ENCODE peak calls at places on chromosomes 6 and 20, in eight cellular contexts. J is cardiac fibroblast, W is epithelial cell of esophagus, H is lower lobe of right lung, B is neural progenitor cell, S is colonic mucosa, N is fibroblast of pulmonary artery, O is HFF-Myc. Y is an unnamed sample.

GRCh38 chr6:170453586-170454511 is 99.3 kb downstream of the PSMB1 start:
- DNase-seq in N (no peak), J (no peak), S (no peak), H (no peak), W (no peak), O (no peak), B (no peak), Y (no peak)

GRCh38 chr6:28589234-28589951 is 63.7 kb downstream of the GPX5 start:
- DNase-seq in O (peak), H (no peak), W (peak), N (peak), B (peak), J (peak), S (peak), Y (no peak)

GRCh38 chr6:31620586-31621319 is at the start of gene PRRC2A:
- DNase-seq in B (peak), O (no peak), H (no peak), S (peak), J (no peak), W (no peak), N (peak), Y (peak)

GRCh38 chr6:44254957-44255808 is 2.1 kb downstream of the SLC35B2 start:
- DNase-seq in B (no peak), W (no peak), S (no peak), N (no peak), H (no peak), O (no peak), J (no peak), Y (peak)

GRCh38 chr6:135170849-135171248 is 10.3 kb upstream of the MYB start:
- DNase-seq in O (no peak), N (no peak), W (peak), B (no peak), S (no peak), H (no peak), J (no peak), Y (no peak)

GRCh38 chr6:166565084-166565651 is 21.3 kb downstream of the RAMACL start:
- DNase-seq in W (no peak), S (no peak), N (no peak), H (no peak), O (no peak), B (peak), J (peak), Y (no peak)

GRCh38 chr6:162497371-162497770 is 230.2 kb downstream of the PRKN start:
- DNase-seq in N (no peak), J (no peak), H (no peak), W (no peak), S (no peak), B (no peak), O (no peak), Y (no peak)

GRCh38 chr20:46767127-46767761 is 57.8 kb downstream of the SLC2A10 start:
- DNase-seq in S (peak), N (peak), W (peak), B (peak), J (peak), H (no peak), O (peak), Y (no peak)

GRCh38 chr6:140857734-140858380 is 1274.9 kb upstream of the GJE1 start:
- DNase-seq in N (peak), H (no peak), J (peak), B (no peak), S (no peak), W (peak), O (peak), Y (no peak)

GRCh38 chr6:34664270-34664971 is 32.1 kb downstream of the ILRUN start:
- DNase-seq in J (peak), S (no peak), B (no peak), W (peak), H (no peak), N (peak), O (no peak), Y (no peak)

GRCh38 chr20:982754-983153 is 19.4 kb downstream of the RSPO4 start:
- DNase-seq in H (no peak), B (peak), O (no peak), J (no peak), W (no peak), N (no peak), S (no peak), Y (no peak)

GRCh38 chr6:129795261-129795660 is 65.9 kb downstream of the TMEM244 start:
- DNase-seq in W (peak), J (no peak), N (no peak), H (no peak), B (no peak), O (no peak), S (no peak), Y (no peak)

GRCh38 chr20:37990571-37991151 is 42.6 kb downstream of the TTI1 start:
- DNase-seq in J (peak), H (peak), N (peak), O (no peak), B (no peak), S (peak), W (peak), Y (no peak)

GRCh38 chr6:18254793-18255192 is 9.5 kb downstream of the DEK start:
- DNase-seq in W (no peak), O (no peak), N (no peak), S (no peak), B (no peak), H (no peak), J (no peak), Y (no peak)

GRCh38 chr6:73679009-73679408 is 17.0 kb upstream of the CD109 start:
- DNase-seq in J (no peak), O (no peak), S (no peak), W (no peak), B (no peak), N (no peak), H (no peak), Y (no peak)

DNA sequence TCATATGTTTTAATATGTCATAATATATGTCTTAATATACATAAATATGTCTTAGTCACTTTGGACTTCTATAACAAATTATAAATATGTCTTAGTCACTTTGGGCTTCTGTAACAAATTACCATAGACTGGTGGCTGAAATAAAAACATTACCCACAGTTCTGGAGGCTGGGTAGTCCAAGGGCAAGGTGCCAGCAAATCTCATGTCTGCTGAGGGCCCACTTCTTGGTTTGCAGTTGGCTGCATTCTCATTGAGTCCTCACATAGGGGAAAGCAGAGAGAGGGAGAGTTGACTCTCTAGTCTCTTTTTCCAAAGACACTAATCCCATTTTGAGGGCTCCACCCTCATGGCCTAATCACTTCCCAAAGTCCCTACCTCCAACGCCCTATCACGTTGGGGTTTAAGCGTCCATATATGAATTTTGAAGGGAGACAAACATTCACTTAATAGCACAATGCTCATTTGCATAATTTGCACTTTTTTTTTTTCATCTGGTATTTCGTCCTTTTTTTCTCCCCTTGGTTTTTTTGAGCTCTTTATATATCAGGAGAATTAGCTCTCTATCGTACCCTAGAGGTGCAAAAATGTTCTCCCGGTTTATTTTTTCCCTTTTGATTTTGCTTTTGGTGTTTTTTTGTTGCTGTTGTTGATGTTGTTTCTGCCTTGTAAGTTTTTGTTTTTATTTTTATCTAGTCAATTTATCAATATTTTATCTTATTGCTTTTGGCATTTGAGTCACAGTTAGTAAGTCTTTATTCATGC is 266.4 kb downstream of the PLCB1 start:
- DNase-seq in O (no peak), J (no peak), N (no peak), H (no peak), B (no peak), S (no peak), W (no peak), Y (no peak)
- TF ChIP-seq CTCF in O (no peak), J (peak), N (no peak), H (no peak), B (peak), S (no peak), W (no peak), Y (peak)

DNA sequence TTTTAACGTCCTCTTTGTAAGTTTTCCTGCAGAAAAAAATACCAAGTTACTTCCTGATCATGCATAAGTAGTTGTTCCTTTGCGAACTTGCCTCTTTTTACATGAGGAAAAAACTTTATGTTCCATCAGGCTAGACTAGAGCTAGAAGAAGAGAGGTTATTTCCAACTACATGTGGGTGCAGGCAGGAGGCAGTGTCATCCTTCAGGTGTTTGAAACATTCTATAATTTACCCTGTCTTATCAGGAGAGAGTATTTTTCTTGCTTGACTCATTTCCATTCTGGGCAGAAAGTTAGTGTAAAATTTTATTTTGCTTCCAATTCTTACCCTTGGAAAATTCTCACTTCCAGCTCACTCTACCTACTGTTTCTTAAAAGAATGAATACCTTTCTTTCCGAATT is 28.5 kb upstream of the EPHA7 start:
- DNase-seq in B (no peak), W (no peak), O (no peak), S (no peak), J (no peak), H (no peak), N (no peak), Y (no peak)
- TF ChIP-seq CTCF in B (peak), W (no peak), O (no peak), S (no peak), J (no peak), H (no peak), N (no peak), Y (peak)

GRCh38 chr6:12481292-12481691 is 191.1 kb downstream of the EDN1 start:
- DNase-seq in N (no peak), W (no peak), J (no peak), O (no peak), B (no peak), S (no peak), H (no peak), Y (no peak)

GRCh38 chr6:12484519-12484918 is 194.4 kb downstream of the EDN1 start:
- DNase-seq in H (no peak), S (no peak), O (no peak), W (no peak), B (no peak), N (no peak), J (no peak), Y (no peak)

GRCh38 chr6:12480379-12480778 is 190.2 kb downstream of the EDN1 start:
- DNase-seq in N (no peak), W (peak), J (no peak), O (no peak), S (no peak), H (no peak), B (no peak), Y (no peak)

GRCh38 chr6:12483712-12484111 is 193.6 kb downstream of the EDN1 start:
- DNase-seq in O (peak), W (peak), N (peak), B (no peak), J (peak), S (no peak), H (no peak), Y (no peak)

GRCh38 chr6:12482386-12482785 is 192.2 kb downstream of the EDN1 start:
- DNase-seq in B (peak), S (no peak), N (no peak), O (no peak), W (peak), J (no peak), H (no peak), Y (no peak)
- TF ChIP-seq CTCF in B (peak), S (no peak), N (peak), O (peak), W (peak), J (no peak), H (no peak), Y (peak)

GRCh38 chr6:4969609-4970285 is 34.1 kb downstream of the RPP40 start:
- DNase-seq in N (no peak), S (no peak), W (no peak), H (no peak), B (peak), O (no peak), J (no peak), Y (no peak)
- TF ChIP-seq CTCF in N (no peak), S (no peak), W (no peak), H (no peak), B (no peak), O (no peak), J (no peak), Y (no peak)

GRCh38 chr6:157461000-157461915 is 80.3 kb downstream of the ZDHHC14 start:
- DNase-seq in W (no peak), N (peak), H (no peak), J (peak), S (no peak), B (peak), O (no peak), Y (no peak)
- TF ChIP-seq CTCF in W (no peak), N (no peak), H (peak), J (no peak), S (no peak), B (peak), O (peak), Y (peak)

GRCh38 chr20:4926531-4927156 is 74.7 kb downstream of the SLC23A2 start:
- DNase-seq in H (no peak), S (no peak), B (no peak), N (no peak), W (no peak), J (no peak), O (no peak), Y (no peak)
- TF ChIP-seq CTCF in H (no peak), S (no peak), B (no peak), N (no peak), W (no peak), J (no peak), O (no peak), Y (no peak)